ENCODE peak calls at places on chromosomes 11 and 22, in seven cellular contexts. One of them, this sample, is unnamed.

GRCh38 chr11:131353761-131354160 is 16.7 kb upstream of the NTM start:
- DNase-seq in GM13976: no peak
- DNase-seq in myocyte: peak
- DNase-seq in IMR-90: no peak
- DNase-seq in H54: no peak
- DNase-seq in stimulated activated CD8-positive, alpha-beta memory T cell treated with anti-CD3 and anti-CD28 coated beads, Interleukin-15, amount 100 ng/mL, for 1 hour: no peak
- DNase-seq in fibroblast of lung: no peak
- DNase-seq in this sample: no peak

GRCh38 chr11:115330693-115331482 is 173.3 kb downstream of the CADM1 start:
- DNase-seq in stimulated activated CD8-positive, alpha-beta memory T cell treated with anti-CD3 and anti-CD28 coated beads, Interleukin-15, amount 100 ng/mL, for 1 hour: no peak
- DNase-seq in GM13976: no peak
- DNase-seq in H54: no peak
- DNase-seq in fibroblast of lung: no peak
- DNase-seq in IMR-90: no peak
- DNase-seq in myocyte: no peak
- DNase-seq in this sample: no peak

GRCh38 chr11:92204731-92205130 is 19.9 kb upstream of the FAT3 start:
- DNase-seq in fibroblast of lung: peak
- DNase-seq in H54: no peak
- DNase-seq in stimulated activated CD8-positive, alpha-beta memory T cell treated with anti-CD3 and anti-CD28 coated beads, Interleukin-15, amount 100 ng/mL, for 1 hour: no peak
- DNase-seq in myocyte: no peak
- DNase-seq in GM13976: no peak
- DNase-seq in IMR-90: no peak
- DNase-seq in this sample: no peak

GRCh38 chr22:17924076-17924475 is 100.3 kb downstream of the MICAL3 start:
- DNase-seq in stimulated activated CD8-positive, alpha-beta memory T cell treated with anti-CD3 and anti-CD28 coated beads, Interleukin-15, amount 100 ng/mL, for 1 hour: no peak
- DNase-seq in myocyte: no peak
- DNase-seq in IMR-90: no peak
- DNase-seq in fibroblast of lung: no peak
- DNase-seq in GM13976: no peak
- DNase-seq in H54: no peak
- DNase-seq in this sample: no peak

GRCh38 chr22:45704648-45705047 is 33.0 kb downstream of the ATXN10 start:
- DNase-seq in GM13976: no peak
- DNase-seq in fibroblast of lung: no peak
- DNase-seq in myocyte: no peak
- DNase-seq in IMR-90: no peak
- DNase-seq in H54: no peak
- DNase-seq in stimulated activated CD8-positive, alpha-beta memory T cell treated with anti-CD3 and anti-CD28 coated beads, Interleukin-15, amount 100 ng/mL, for 1 hour: no peak
- DNase-seq in this sample: no peak

GRCh38 chr11:86785576-86785975 is 14.8 kb upstream of the PRSS23 start:
- DNase-seq in H54: no peak
- DNase-seq in stimulated activated CD8-positive, alpha-beta memory T cell treated with anti-CD3 and anti-CD28 coated beads, Interleukin-15, amount 100 ng/mL, for 1 hour: no peak
- DNase-seq in GM13976: no peak
- DNase-seq in IMR-90: no peak
- DNase-seq in myocyte: no peak
- DNase-seq in fibroblast of lung: no peak
- DNase-seq in this sample: no peak

GRCh38 chr11:20117291-20117690 is 43.0 kb downstream of the DBX1 start:
- DNase-seq in GM13976: no peak
- DNase-seq in fibroblast of lung: no peak
- DNase-seq in stimulated activated CD8-positive, alpha-beta memory T cell treated with anti-CD3 and anti-CD28 coated beads, Interleukin-15, amount 100 ng/mL, for 1 hour: no peak
- DNase-seq in IMR-90: no peak
- DNase-seq in H54: no peak
- DNase-seq in myocyte: no peak
- DNase-seq in this sample: no peak

GRCh38 chr11:7889985-7890384 is 41.1 kb downstream of the OR10A6 start:
- DNase-seq in H54: no peak
- DNase-seq in myocyte: no peak
- DNase-seq in GM13976: peak
- DNase-seq in fibroblast of lung: no peak
- DNase-seq in IMR-90: no peak
- DNase-seq in stimulated activated CD8-positive, alpha-beta memory T cell treated with anti-CD3 and anti-CD28 coated beads, Interleukin-15, amount 100 ng/mL, for 1 hour: no peak
- DNase-seq in this sample: no peak

GRCh38 chr11:95154514-95154913 is 64.9 kb downstream of the ENDOD1 start:
- DNase-seq in GM13976: peak
- DNase-seq in stimulated activated CD8-positive, alpha-beta memory T cell treated with anti-CD3 and anti-CD28 coated beads, Interleukin-15, amount 100 ng/mL, for 1 hour: peak
- DNase-seq in myocyte: peak
- DNase-seq in H54: no peak
- DNase-seq in IMR-90: peak
- DNase-seq in fibroblast of lung: peak
- DNase-seq in this sample: peak

GRCh38 chr11:6151117-6151516 is 19.0 kb downstream of the OR52B2 start:
- DNase-seq in H54: no peak
- DNase-seq in fibroblast of lung: no peak
- DNase-seq in myocyte: no peak
- DNase-seq in stimulated activated CD8-positive, alpha-beta memory T cell treated with anti-CD3 and anti-CD28 coated beads, Interleukin-15, amount 100 ng/mL, for 1 hour: no peak
- DNase-seq in GM13976: no peak
- DNase-seq in IMR-90: no peak
- DNase-seq in this sample: no peak

GRCh38 chr11:72326151-72326842 is 82.3 kb upstream of the PHOX2A start:
- DNase-seq in stimulated activated CD8-positive, alpha-beta memory T cell treated with anti-CD3 and anti-CD28 coated beads, Interleukin-15, amount 100 ng/mL, for 1 hour: no peak
- DNase-seq in H54: peak
- DNase-seq in IMR-90: peak
- DNase-seq in GM13976: no peak
- DNase-seq in myocyte: peak
- DNase-seq in fibroblast of lung: peak
- DNase-seq in this sample: no peak

GRCh38 chr22:23385301-23386244 is 194.5 kb downstream of the IGLL1 start:
- DNase-seq in GM13976: peak
- DNase-seq in stimulated activated CD8-positive, alpha-beta memory T cell treated with anti-CD3 and anti-CD28 coated beads, Interleukin-15, amount 100 ng/mL, for 1 hour: peak
- DNase-seq in IMR-90: peak
- DNase-seq in myocyte: peak
- DNase-seq in H54: peak
- DNase-seq in fibroblast of lung: peak
- DNase-seq in this sample: peak

GRCh38 chr22:38815844-38816243 is 21.9 kb upstream of the DNAL4 start:
- DNase-seq in IMR-90: no peak
- DNase-seq in H54: no peak
- DNase-seq in fibroblast of lung: no peak
- DNase-seq in GM13976: no peak
- DNase-seq in myocyte: no peak
- DNase-seq in stimulated activated CD8-positive, alpha-beta memory T cell treated with anti-CD3 and anti-CD28 coated beads, Interleukin-15, amount 100 ng/mL, for 1 hour: no peak
- DNase-seq in this sample: no peak

GRCh38 chr22:29302681-29303465 is 3.6 kb upstream of the GAS2L1 start:
- DNase-seq in stimulated activated CD8-positive, alpha-beta memory T cell treated with anti-CD3 and anti-CD28 coated beads, Interleukin-15, amount 100 ng/mL, for 1 hour: no peak
- DNase-seq in fibroblast of lung: no peak
- DNase-seq in H54: no peak
- DNase-seq in GM13976: no peak
- DNase-seq in myocyte: peak
- DNase-seq in IMR-90: no peak
- DNase-seq in this sample: no peak